ENCODE peak calls at places on chromosome 6, in four cellular contexts. One of them, this sample, is unnamed.

GRCh38 chr6:106309766-106310373 is 15.7 kb downstream of the ATG5 start:
- DNase-seq in K562: no peak
- DNase-seq in GM12878: no peak
- DNase-seq in HepG2: peak
- DNase-seq in this sample: no peak

GRCh38 chr6:11207199-11207968 is 25.1 kb downstream of the NEDD9 start:
- DNase-seq in K562: no peak
- DNase-seq in GM12878: no peak
- DNase-seq in HepG2: peak
- DNase-seq in this sample: no peak

GRCh38 chr6:122789862-122790739 is 1.0 kb downstream of the SMPDL3A start:
- DNase-seq in K562: peak
- DNase-seq in GM12878: no peak
- DNase-seq in HepG2: no peak
- DNase-seq in this sample: no peak

GRCh38 chr6:154938245-154938583 is 56.9 kb upstream of the TIAM2 start:
- DNase-seq in GM12878: no peak
- DNase-seq in HepG2: no peak
- DNase-seq in K562: no peak
- DNase-seq in this sample: no peak

GRCh38 chr6:130140084-130140483 is 82.7 kb downstream of the SAMD3 start:
- DNase-seq in K562: no peak
- DNase-seq in HepG2: no peak
- DNase-seq in GM12878: no peak
- DNase-seq in this sample: no peak

GRCh38 chr6:4817551-4817950 is 41.3 kb downstream of the CDYL start:
- DNase-seq in GM12878: no peak
- DNase-seq in HepG2: no peak
- DNase-seq in K562: no peak
- DNase-seq in this sample: no peak

GRCh38 chr6:18260448-18261106 is 3.8 kb downstream of the DEK start:
- DNase-seq in K562: no peak
- DNase-seq in GM12878: peak
- DNase-seq in HepG2: peak
- DNase-seq in this sample: no peak

GRCh38 chr6:92756912-92757311 is 662.4 kb downstream of the EPHA7 start:
- DNase-seq in HepG2: no peak
- DNase-seq in K562: no peak
- DNase-seq in GM12878: no peak
- DNase-seq in this sample: no peak

GRCh38 chr6:47034919-47035318 is 7.2 kb downstream of the ADGRF1 start:
- DNase-seq in GM12878: no peak
- DNase-seq in K562: no peak
- DNase-seq in HepG2: no peak
- DNase-seq in this sample: no peak

GRCh38 chr6:53359843-53360834 is 11.4 kb upstream of the ELOVL5 start:
- DNase-seq in GM12878: no peak
- DNase-seq in K562: no peak
- DNase-seq in HepG2: peak
- DNase-seq in this sample: no peak

GRCh38 chr6:37987008-37987407 is 167.5 kb downstream of the ZFAND3 start:
- DNase-seq in GM12878: no peak
- DNase-seq in K562: no peak
- DNase-seq in HepG2: no peak
- DNase-seq in this sample: no peak

GRCh38 chr6:20817806-20818320 is 283.6 kb downstream of the CDKAL1 start:
- DNase-seq in K562: no peak
- DNase-seq in HepG2: no peak
- DNase-seq in GM12878: no peak
- DNase-seq in this sample: no peak

GRCh38 chr6:127459231-127459641 is at the start of gene KIAA0408:
- DNase-seq in HepG2: no peak
- DNase-seq in K562: no peak
- DNase-seq in GM12878: no peak
- DNase-seq in this sample: no peak

GRCh38 chr6:75143186-75143585 is 62.7 kb downstream of the COL12A1 start:
- DNase-seq in GM12878: no peak
- DNase-seq in K562: no peak
- DNase-seq in HepG2: no peak
- DNase-seq in this sample: no peak

GRCh38 chr6:167093406-167093921 is 29.4 kb upstream of the CCR6 start:
- DNase-seq in GM12878: no peak
- DNase-seq in K562: no peak
- DNase-seq in HepG2: no peak
- DNase-seq in this sample: no peak

GRCh38 chr6:166156942-166157341 is 10.7 kb downstream of the TBXT start:
- DNase-seq in GM12878: no peak
- DNase-seq in K562: no peak
- DNase-seq in HepG2: peak
- DNase-seq in this sample: no peak

GRCh38 chr6:33298773-33299236 is at the start of gene RGL2:
- DNase-seq in K562: peak
- DNase-seq in GM12878: no peak
- DNase-seq in HepG2: no peak
- DNase-seq in this sample: no peak

GRCh38 chr6:16803294-16804006 is 42.2 kb upstream of the ATXN1 start:
- DNase-seq in K562: peak
- DNase-seq in HepG2: peak
- DNase-seq in GM12878: no peak
- DNase-seq in this sample: peak

GRCh38 chr6:84408028-84408427 is 180.6 kb upstream of the CEP162 start:
- DNase-seq in GM12878: no peak
- DNase-seq in HepG2: no peak
- DNase-seq in K562: no peak
- DNase-seq in this sample: no peak

GRCh38 chr6:55888917-55889316 is 13.5 kb upstream of the BMP5 start:
- DNase-seq in K562: no peak
- DNase-seq in HepG2: no peak
- DNase-seq in GM12878: no peak
- DNase-seq in this sample: no peak

GRCh38 chr6:55882731-55883595 is 7.6 kb upstream of the BMP5 start:
- DNase-seq in K562: no peak
- DNase-seq in HepG2: no peak
- DNase-seq in GM12878: no peak
- DNase-seq in this sample: no peak

GRCh38 chr6:55886185-55886836 is 10.9 kb upstream of the BMP5 start:
- DNase-seq in K562: no peak
- DNase-seq in HepG2: peak
- DNase-seq in GM12878: no peak
- DNase-seq in this sample: no peak
- TF ChIP-seq ATF2 in K562: no peak
- TF ChIP-seq ATF2 in HepG2: no peak
- TF ChIP-seq ATF2 in GM12878: no peak
- TF ChIP-seq ATF2 in this sample: no peak

GRCh38 chr6:104713982-104714381 is 145.7 kb downstream of the HACE1 start:
- DNase-seq in GM12878: no peak
- DNase-seq in K562: no peak
- DNase-seq in HepG2: no peak
- DNase-seq in this sample: no peak

GRCh38 chr6:104705916-104706442 is 153.7 kb downstream of the HACE1 start:
- DNase-seq in GM12878: no peak
- DNase-seq in K562: no peak
- DNase-seq in HepG2: no peak
- DNase-seq in this sample: no peak

GRCh38 chr6:104714796-104715195 is 144.9 kb downstream of the HACE1 start:
- DNase-seq in K562: no peak
- DNase-seq in HepG2: no peak
- DNase-seq in GM12878: no peak
- DNase-seq in this sample: no peak

GRCh38 chr6:104710543-104711335 is 149.0 kb downstream of the HACE1 start:
- DNase-seq in GM12878: no peak
- DNase-seq in HepG2: no peak
- DNase-seq in K562: no peak
- DNase-seq in this sample: no peak

GRCh38 chr6:104711371-104711770 is 148.3 kb downstream of the HACE1 start:
- DNase-seq in GM12878: no peak
- DNase-seq in K562: no peak
- DNase-seq in HepG2: peak
- DNase-seq in this sample: no peak
- TF ChIP-seq GABPA in GM12878: no peak
- TF ChIP-seq GABPA in K562: no peak
- TF ChIP-seq GABPA in HepG2: no peak
- TF ChIP-seq GABPA in this sample: no peak

GRCh38 chr6:49526598-49526997 is 23.9 kb upstream of the C6orf141 start:
- DNase-seq in K562: no peak
- DNase-seq in GM12878: no peak
- DNase-seq in HepG2: no peak
- DNase-seq in this sample: no peak
- TF ChIP-seq ATF2 in K562: no peak
- TF ChIP-seq ATF2 in GM12878: no peak
- TF ChIP-seq ATF2 in HepG2: no peak
- TF ChIP-seq ATF2 in this sample: no peak

GRCh38 chr6:31272431-31272830 is 539 bp upstream of the HLA-C start:
- DNase-seq in GM12878: no peak
- DNase-seq in K562: no peak
- DNase-seq in HepG2: no peak
- DNase-seq in this sample: no peak
- TF ChIP-seq GABPA in GM12878: no peak
- TF ChIP-seq GABPA in K562: no peak
- TF ChIP-seq GABPA in HepG2: no peak
- TF ChIP-seq GABPA in this sample: no peak

GRCh38 chr6:143063631-143064030 is 2.9 kb downstream of the AIG1 start:
- DNase-seq in K562: no peak
- DNase-seq in HepG2: no peak
- DNase-seq in GM12878: no peak
- DNase-seq in this sample: no peak
- TF ChIP-seq ATF2 in K562: no peak
- TF ChIP-seq ATF2 in HepG2: no peak
- TF ChIP-seq ATF2 in GM12878: no peak
- TF ChIP-seq ATF2 in this sample: no peak

DNA sequence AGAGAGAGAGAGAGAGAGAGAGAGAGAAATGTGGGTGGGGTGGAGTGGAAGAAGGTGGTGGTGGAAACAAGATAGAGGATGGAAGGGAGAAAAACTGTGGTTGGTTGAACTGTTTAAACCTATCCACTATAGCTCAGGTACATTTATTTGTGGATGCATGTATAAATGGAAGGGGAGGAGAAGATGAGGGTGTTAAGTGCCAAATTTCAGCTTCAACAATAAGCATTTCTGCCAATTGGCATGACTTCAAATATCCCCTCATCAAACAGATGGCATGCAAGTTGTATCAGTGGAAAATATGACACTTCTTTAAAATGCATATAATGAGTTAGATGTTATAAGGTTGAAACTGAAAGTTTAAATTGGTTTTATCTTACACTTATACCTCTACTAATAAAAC is 216.1 kb downstream of the LMBRD1 start:
- DNase-seq in K562: no peak
- DNase-seq in HepG2: no peak
- DNase-seq in GM12878: no peak
- DNase-seq in this sample: no peak
- TF ChIP-seq GABPA in K562: no peak
- TF ChIP-seq GABPA in HepG2: no peak
- TF ChIP-seq GABPA in GM12878: no peak
- TF ChIP-seq GABPA in this sample: no peak